ENCODE peak calls at places on chromosomes 4 and X, in five cellular contexts. L is fibroblast of lung, M is thoracic aorta, I is left ventricle myocardium inferior, T is psoas muscle. V is an unnamed sample. For H3K27me3, the result is how much of the 10 kb centered on the place peaks cover.

GRCh38 chr4:179307297-179308136 is 1865.3 kb upstream of the AGA start:
- DNase-seq in L (peak), M (no peak), I (no peak), T (no peak), V (no peak)

GRCh38 chrX:119105826-119106225 is 21.8 kb downstream of the KIAA1210 start:
- DNase-seq in L (peak), M (no peak), I (no peak), T (no peak), V (no peak)

GRCh38 chrX:37998586-37999267 is 7.6 kb upstream of the SYTL5 start:
- DNase-seq in L (peak), M (no peak), I (no peak), T (no peak), V (no peak)

GRCh38 chr4:88481557-88481956 is 24.6 kb downstream of the HERC5 start:
- DNase-seq in L (no peak), M (no peak), I (no peak), T (no peak), V (no peak)

GRCh38 chr4:127209580-127210095 is 423.1 kb upstream of the INTU start:
- DNase-seq in L (no peak), M (no peak), I (no peak), T (no peak), V (no peak)

GRCh38 chrX:44744828-44745227 is 99.0 kb upstream of the DUSP21 start:
- DNase-seq in L (no peak), M (no peak), I (no peak), T (no peak), V (no peak)

GRCh38 chrX:118455013-118455412 is 40.6 kb upstream of the DOCK11 start:
- DNase-seq in L (no peak), M (no peak), I (no peak), T (no peak), V (no peak)

GRCh38 chr4:21858971-21859370 is 89.6 kb downstream of the KCNIP4 start:
- DNase-seq in L (peak), M (no peak), I (no peak), T (no peak), V (no peak)

GRCh38 chr4:107893171-107894137 is 37.9 kb upstream of the CYP2U1 start:
- DNase-seq in L (peak), M (no peak), I (no peak), T (no peak), V (no peak)

GRCh38 chr4:105092356-105092755 is 54.3 kb upstream of the TET2 start:
- DNase-seq in L (peak), M (no peak), I (no peak), T (no peak), V (no peak)

GRCh38 chr4:27210874-27211428 is 350.3 kb downstream of the STIM2 start:
- DNase-seq in L (no peak), M (no peak), I (no peak), T (no peak), V (no peak)

GRCh38 chr4:25727711-25728493 is 72.3 kb downstream of the SLC34A2 start:
- DNase-seq in L (no peak), M (no peak), I (no peak), T (no peak), V (no peak)

GRCh38 chr4:40924096-40924792 is 174.5 kb downstream of the NSUN7 start:
- DNase-seq in L (peak), M (no peak), I (peak), T (peak), V (peak)

GRCh38 chrX:40414335-40414734 is 166.4 kb upstream of the ATP6AP2 start:
- DNase-seq in L (no peak), M (no peak), I (no peak), T (no peak), V (no peak)

GRCh38 chrX:150569155-150569477 is 695 bp downstream of the MTM1 start:
- DNase-seq in L (peak), M (no peak), I (peak), T (peak), V (peak)

GRCh38 chr4:40333921-40334352 is 1.2 kb upstream of the CHRNA9 start:
- DNase-seq in L (peak), M (no peak), I (no peak), T (no peak), V (no peak)

DNA sequence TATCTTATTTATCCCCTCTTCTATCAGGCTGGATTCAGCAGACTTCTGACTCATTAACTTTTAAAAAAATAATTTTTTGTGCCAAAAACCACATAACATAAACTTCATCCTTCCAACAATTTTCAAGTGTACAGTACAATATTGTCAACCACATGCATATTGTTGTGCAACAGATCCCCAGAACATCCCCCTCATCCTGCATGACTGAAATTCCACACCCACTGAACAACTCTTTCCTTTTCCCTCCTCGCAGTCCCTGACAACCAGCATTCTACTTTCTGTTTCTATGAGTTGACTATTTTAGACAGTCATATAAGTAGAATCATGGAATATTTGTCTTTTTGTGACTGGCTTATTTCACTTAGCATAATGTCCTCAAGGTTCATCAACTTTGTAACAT is 2.2 kb upstream of the MID2 start:
- DNase-seq in L (peak), M (no peak), I (no peak), T (no peak), V (no peak)
- H3K27me3 ChIP-seq in L (under half), M (under half), I (under half), T (under half), V (under half)

GRCh38 chr4:10074076-10074766 is 42.4 kb downstream of the WDR1 start:
- DNase-seq in L (no peak), M (no peak), I (no peak), T (no peak), V (no peak)

GRCh38 chr4:10066206-10066605 is 44.9 kb upstream of the SLC2A9 start:
- DNase-seq in L (no peak), M (no peak), I (no peak), T (no peak), V (no peak)

GRCh38 chr4:10066704-10067651 is 45.7 kb upstream of the SLC2A9 start:
- DNase-seq in L (no peak), M (no peak), I (no peak), T (no peak), V (no peak)

GRCh38 chr4:10072420-10073017 is 44.1 kb downstream of the WDR1 start:
- DNase-seq in L (no peak), M (no peak), I (no peak), T (no peak), V (no peak)

GRCh38 chr4:10069065-10069626 is 47.5 kb downstream of the WDR1 start:
- DNase-seq in L (no peak), M (no peak), I (no peak), T (no peak), V (no peak)
- TF ChIP-seq CTCF in L (no peak), M (no peak), I (no peak), T (no peak), V (no peak)

GRCh38 chr4:119479835-119480234 is 148.8 kb downstream of the PDE5A start:
- DNase-seq in L (no peak), M (no peak), I (no peak), T (no peak), V (no peak)

GRCh38 chr4:119477412-119478053 is 151.1 kb downstream of the PDE5A start:
- DNase-seq in L (no peak), M (no peak), I (no peak), T (no peak), V (no peak)

GRCh38 chr4:119479180-119479814 is 149.3 kb downstream of the PDE5A start:
- DNase-seq in L (no peak), M (no peak), I (no peak), T (no peak), V (no peak)

GRCh38 chr4:119478446-119479179 is 150.0 kb downstream of the PDE5A start:
- DNase-seq in L (no peak), M (no peak), I (no peak), T (no peak), V (no peak)

GRCh38 chr4:119480331-119480730 is 148.3 kb downstream of the PDE5A start:
- DNase-seq in L (no peak), M (no peak), I (no peak), T (no peak), V (no peak)
- H3K4me3 ChIP-seq in L (no peak), M (no peak), I (no peak), T (no peak), V (no peak)

GRCh38 chrX:18973527-18974192 is 10.3 kb downstream of the PHKA2 start:
- DNase-seq in L (no peak), M (no peak), I (no peak), T (no peak), V (no peak)
- H3K27me3 ChIP-seq in L (under half), M (under half), I (under half), T (under half), V (under half)

GRCh38 chrX:95762716-95763115 is 921.9 kb upstream of the DIAPH2 start:
- DNase-seq in L (no peak), M (no peak), I (no peak), T (no peak), V (no peak)
- TF ChIP-seq CTCF in L (no peak), M (no peak), I (no peak), T (no peak), V (no peak)

GRCh38 chr4:1249731-1250526 is 999 bp upstream of the CTBP1 start:
- DNase-seq in L (peak), M (no peak), I (no peak), T (peak), V (peak)

GRCh38 chr4:1249148-1249730 is 309 bp upstream of the CTBP1 start:
- DNase-seq in L (peak), M (no peak), I (peak), T (peak), V (peak)

GRCh38 chr4:1250921-1251772 is 2.2 kb upstream of the CTBP1 start:
- DNase-seq in L (no peak), M (no peak), I (no peak), T (peak), V (peak)

GRCh38 chr4:1251773-1252066 is 2.8 kb upstream of the CTBP1 start:
- DNase-seq in L (no peak), M (no peak), I (no peak), T (peak), V (no peak)

DNA sequence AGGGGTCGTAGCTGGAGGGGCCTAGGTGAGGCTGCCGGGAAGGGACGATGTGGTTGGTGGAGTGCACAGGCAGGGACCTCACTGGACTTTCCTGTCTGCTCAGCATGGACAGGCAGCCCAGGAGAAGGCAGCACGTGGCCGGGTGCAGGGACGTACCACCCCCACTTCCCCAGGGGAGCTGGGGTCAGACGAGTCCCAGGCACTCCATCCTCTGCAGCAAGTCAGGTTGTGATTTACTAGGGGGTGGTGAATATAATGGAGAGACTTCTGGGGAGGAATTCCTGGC is 1.5 kb upstream of the CTBP1 start:
- DNase-seq in L (no peak), M (no peak), I (no peak), T (no peak), V (no peak)
- H3K4me3 ChIP-seq in L (no peak), M (no peak), I (peak), T (peak), V (peak)